ENCODE peak calls at places on chromosomes 2 and 18, in nine cellular contexts. T, L, M, G, Q, E, O, S and V are unnamed samples.

GRCh38 chr2:216385478-216385877 is 13.2 kb upstream of the MARCHF4 start:
- DNase-seq in S (no peak), G (no peak), T (no peak), E (no peak), Q (no peak), O (no peak), L (no peak), M (no peak), V (no peak)

GRCh38 chr2:195561205-195562032 is 95.6 kb upstream of the SLC39A10 start:
- DNase-seq in Q (no peak), S (no peak), O (peak), M (no peak), T (peak), L (peak), E (no peak), G (no peak), V (no peak)

GRCh38 chr2:117825437-117825836 is 10.9 kb downstream of the DDX18 start:
- DNase-seq in O (no peak), S (no peak), L (no peak), G (no peak), E (no peak), T (no peak), M (no peak), Q (no peak), V (no peak)

GRCh38 chr2:24313744-24314632 is 46.3 kb downstream of the ITSN2 start:
- DNase-seq in Q (no peak), E (no peak), T (peak), M (no peak), O (no peak), G (no peak), S (no peak), L (no peak), V (no peak)

GRCh38 chr2:740446-741293 is 63.5 kb upstream of the TMEM18 start:
- DNase-seq in G (peak), T (peak), E (peak), L (peak), Q (peak), S (peak), O (peak), M (peak), V (peak)

GRCh38 chr18:32930695-32931301 is 158.0 kb upstream of the KLHL14 start:
- DNase-seq in M (no peak), G (peak), L (peak), S (no peak), O (peak), E (no peak), Q (no peak), T (peak), V (no peak)

GRCh38 chr2:166180951-166181812 is 53.4 kb upstream of the SCN1A start:
- DNase-seq in S (peak), M (peak), T (peak), E (peak), G (peak), Q (peak), L (peak), O (no peak), V (peak)

GRCh38 chr2:19358242-19359020 is at the start of gene OSR1:
- DNase-seq in E (no peak), T (peak), G (peak), M (peak), S (no peak), Q (peak), L (peak), O (peak), V (no peak)

GRCh38 chr2:223868005-223868404 is 30.6 kb upstream of the AP1S3 start:
- DNase-seq in O (no peak), T (no peak), Q (no peak), G (no peak), L (no peak), M (no peak), S (no peak), E (no peak), V (peak)

GRCh38 chr2:195322324-195322723 is 334.7 kb upstream of the SLC39A10 start:
- DNase-seq in E (no peak), L (no peak), O (no peak), Q (peak), M (no peak), S (no peak), T (no peak), G (no peak), V (no peak)

GRCh38 chr18:64082054-64082453 is 66.8 kb downstream of the LINC00305 start:
- DNase-seq in M (no peak), Q (no peak), E (no peak), O (no peak), G (no peak), S (no peak), T (no peak), L (no peak), V (no peak)

GRCh38 chr2:55090702-55091101 is 40.5 kb upstream of the RTN4 start:
- DNase-seq in L (no peak), Q (no peak), S (no peak), T (peak), M (no peak), E (no peak), O (no peak), G (no peak), V (no peak)

GRCh38 chr18:13376841-13377351 is 158.3 kb downstream of the LDLRAD4 start:
- DNase-seq in T (no peak), S (no peak), O (no peak), G (no peak), E (no peak), L (no peak), Q (no peak), M (no peak), V (no peak)

GRCh38 chr2:205885492-205886099 is 200.4 kb downstream of the INO80D start:
- DNase-seq in M (peak), L (peak), T (peak), S (peak), E (no peak), O (peak), Q (peak), G (no peak), V (peak)

GRCh38 chr2:107817378-107817777 is 9.3 kb upstream of the RGPD4 start:
- DNase-seq in M (no peak), O (no peak), T (no peak), S (no peak), E (no peak), G (no peak), L (no peak), Q (no peak), V (no peak)

GRCh38 chr2:227480528-227480927 is 8.6 kb downstream of the AGFG1 start:
- DNase-seq in O (no peak), S (no peak), Q (no peak), G (no peak), L (no peak), T (no peak), E (no peak), M (no peak), V (no peak)

GRCh38 chr2:189835855-189836558 is 51.8 kb downstream of the PMS1 start:
- DNase-seq in L (no peak), E (no peak), S (no peak), M (no peak), T (no peak), G (no peak), Q (no peak), O (no peak), V (no peak)

GRCh38 chr2:36753706-36754221 is 57.3 kb downstream of the VIT start:
- DNase-seq in S (no peak), E (no peak), Q (no peak), O (no peak), T (no peak), G (no peak), L (peak), M (no peak), V (no peak)

GRCh38 chr2:234981197-234982095 is 29.6 kb downstream of the SH3BP4 start:
- DNase-seq in O (peak), M (peak), G (no peak), E (no peak), T (peak), S (no peak), L (peak), Q (no peak), V (no peak)

GRCh38 chr2:158079672-158080071 is 22.0 kb upstream of the UPP2 start:
- DNase-seq in E (no peak), T (no peak), O (no peak), Q (no peak), M (no peak), S (no peak), G (peak), L (no peak), V (no peak)

GRCh38 chr2:24924732-24925131 is 4.7 kb upstream of the ADCY3 start:
- DNase-seq in M (no peak), E (no peak), T (no peak), O (no peak), G (no peak), Q (no peak), L (no peak), S (no peak), V (no peak)

GRCh38 chr2:214782671-214783070 is 26.8 kb downstream of the BARD1 start:
- DNase-seq in T (no peak), L (no peak), G (no peak), Q (no peak), O (no peak), S (no peak), M (no peak), E (no peak), V (no peak)

GRCh38 chr18:14025306-14025940 is 106.8 kb downstream of the ZNF519 start:
- DNase-seq in T (no peak), E (no peak), L (no peak), Q (peak), O (no peak), S (no peak), G (no peak), M (no peak), V (no peak)

GRCh38 chr18:68564348-68564747 is 150.6 kb downstream of the TMX3 start:
- DNase-seq in S (no peak), L (no peak), O (no peak), E (no peak), M (no peak), Q (no peak), G (no peak), T (no peak), V (no peak)

GRCh38 chr2:97797355-97797754 is 84.0 kb downstream of the ZAP70 start:
- DNase-seq in L (no peak), G (no peak), T (no peak), M (no peak), S (no peak), Q (no peak), E (no peak), O (no peak), V (no peak)

GRCh38 chr18:69597561-69597960 is 196.9 kb downstream of the DOK6 start:
- DNase-seq in S (no peak), L (no peak), O (no peak), G (no peak), M (no peak), Q (no peak), E (no peak), T (no peak), V (no peak)

GRCh38 chr2:210428415-210429179 is 48.0 kb downstream of the LANCL1 start:
- DNase-seq in O (no peak), E (no peak), T (no peak), Q (no peak), G (no peak), M (no peak), L (peak), S (no peak), V (no peak)

GRCh38 chr2:46632349-46632748 is 153.0 kb downstream of the TMEM247 start:
- DNase-seq in M (no peak), Q (no peak), E (no peak), S (no peak), L (peak), O (no peak), G (peak), T (peak), V (no peak)

GRCh38 chr18:28175047-28175929 is 1.6 kb downstream of the CDH2 start:
- DNase-seq in E (no peak), Q (no peak), O (no peak), M (peak), S (peak), G (no peak), L (peak), T (peak), V (peak)

GRCh38 chr2:145095641-145096435 is 575.9 kb upstream of the ZEB2 start:
- DNase-seq in G (no peak), Q (no peak), O (peak), E (no peak), M (no peak), L (peak), T (peak), S (no peak), V (no peak)

GRCh38 chr18:54173980-54174611 is 50.4 kb downstream of the MBD2 start:
- DNase-seq in M (no peak), Q (no peak), E (no peak), L (no peak), T (no peak), S (no peak), O (no peak), G (no peak), V (no peak)

GRCh38 chr2:187566266-187566665 is 12.0 kb upstream of the TFPI start:
- DNase-seq in L (no peak), M (no peak), S (no peak), E (no peak), T (no peak), G (no peak), O (no peak), Q (no peak), V (no peak)